ENCODE peak calls at places on chromosomes 13 and 19, in four cellular contexts. One of them, this sample, is unnamed.

GRCh38 chr19:1089891-1090290 is 5.3 kb downstream of the POLR2E start:
- DNase-seq in tibial artery: no peak
- DNase-seq in AG04450: no peak
- DNase-seq in left cardiac atrium: no peak
- DNase-seq in this sample: peak

GRCh38 chr19:4077800-4078683 is 11.3 kb upstream of the ZBTB7A start:
- DNase-seq in tibial artery: no peak
- DNase-seq in AG04450: no peak
- DNase-seq in left cardiac atrium: peak
- DNase-seq in this sample: no peak

GRCh38 chr13:99626461-99627082 is 125.3 kb downstream of the TM9SF2 start:
- DNase-seq in tibial artery: no peak
- DNase-seq in AG04450: no peak
- DNase-seq in left cardiac atrium: no peak
- DNase-seq in this sample: no peak

GRCh38 chr19:33085570-33086128 is 4.7 kb downstream of the GPATCH1 start:
- DNase-seq in tibial artery: no peak
- DNase-seq in AG04450: no peak
- DNase-seq in left cardiac atrium: no peak
- DNase-seq in this sample: no peak

GRCh38 chr19:42250666-42251531 is 4.0 kb downstream of the ERF start:
- DNase-seq in tibial artery: peak
- DNase-seq in AG04450: no peak
- DNase-seq in left cardiac atrium: peak
- DNase-seq in this sample: no peak

GRCh38 chr19:14556662-14557188 is 15.1 kb downstream of the NDUFB7 start:
- DNase-seq in tibial artery: peak
- DNase-seq in AG04450: peak
- DNase-seq in left cardiac atrium: peak
- DNase-seq in this sample: peak

GRCh38 chr13:101474419-101474957 is 22.0 kb downstream of the ITGBL1 start:
- DNase-seq in tibial artery: peak
- DNase-seq in AG04450: peak
- DNase-seq in left cardiac atrium: no peak
- DNase-seq in this sample: no peak

GRCh38 chr19:610071-610800 is 20.6 kb downstream of the HCN2 start:
- DNase-seq in tibial artery: no peak
- DNase-seq in AG04450: no peak
- DNase-seq in left cardiac atrium: no peak
- DNase-seq in this sample: peak

This sample was measured in naive thymus-derived CD8-positive, alpha-beta T cell.